ENCODE peak calls at places on chromosomes 1 and 21, in six cellular contexts. M is progenitor cell of endocrine pancreas, H is ovary, Q is nephron progenitor cell, W is Panc1, P is Calu3. O is an unnamed sample.
A peak's percentile ranks its signal among the peaks of the same experiment; 100 is the strongest.

GRCh38 chr21:31909153-31909771 is 36.4 kb downstream of the HUNK start:
- DNase-seq in M (no peak), H (peak; percentile 17), Q (peak; percentile 47), W (no peak), P (no peak), O (no peak)

GRCh38 chr1:89953072-89953626 is 41.8 kb upstream of the ZNF326 start:
- DNase-seq in M (no peak), H (no peak), Q (peak; percentile 9), W (peak; percentile 59), P (peak; percentile 80), O (peak; percentile 46)

GRCh38 chr1:53022179-53022578 is 39.8 kb upstream of the PODN start:
- DNase-seq in M (no peak), H (no peak), Q (no peak), W (no peak), P (no peak), O (no peak)

GRCh38 chr1:53390261-53390660 is 62.4 kb upstream of the LRP8 start:
- DNase-seq in M (no peak), H (no peak), Q (no peak), W (no peak), P (no peak), O (no peak)

GRCh38 chr1:19814681-19815503 is at the start of gene RNF186:
- DNase-seq in M (no peak), H (no peak), Q (no peak), W (no peak), P (peak; percentile 75), O (no peak)

GRCh38 chr1:25641931-25642611 is 25.5 kb downstream of the MAN1C1 start:
- DNase-seq in M (no peak), H (no peak), Q (no peak), W (no peak), P (no peak), O (peak; percentile 66)

GRCh38 chr1:206682111-206682510 is 2.6 kb upstream of the MAPKAPK2 start:
- DNase-seq in M (no peak), H (no peak), Q (no peak), W (no peak), P (no peak), O (no peak)

GRCh38 chr1:42322577-42322976 is 12.5 kb downstream of the FOXJ3 start:
- DNase-seq in M (no peak), H (no peak), Q (no peak), W (no peak), P (no peak), O (no peak)

GRCh38 chr1:19469004-19469403 is 16.3 kb downstream of the CAPZB start:
- DNase-seq in M (no peak), H (no peak), Q (no peak), W (no peak), P (no peak), O (no peak)

DNA sequence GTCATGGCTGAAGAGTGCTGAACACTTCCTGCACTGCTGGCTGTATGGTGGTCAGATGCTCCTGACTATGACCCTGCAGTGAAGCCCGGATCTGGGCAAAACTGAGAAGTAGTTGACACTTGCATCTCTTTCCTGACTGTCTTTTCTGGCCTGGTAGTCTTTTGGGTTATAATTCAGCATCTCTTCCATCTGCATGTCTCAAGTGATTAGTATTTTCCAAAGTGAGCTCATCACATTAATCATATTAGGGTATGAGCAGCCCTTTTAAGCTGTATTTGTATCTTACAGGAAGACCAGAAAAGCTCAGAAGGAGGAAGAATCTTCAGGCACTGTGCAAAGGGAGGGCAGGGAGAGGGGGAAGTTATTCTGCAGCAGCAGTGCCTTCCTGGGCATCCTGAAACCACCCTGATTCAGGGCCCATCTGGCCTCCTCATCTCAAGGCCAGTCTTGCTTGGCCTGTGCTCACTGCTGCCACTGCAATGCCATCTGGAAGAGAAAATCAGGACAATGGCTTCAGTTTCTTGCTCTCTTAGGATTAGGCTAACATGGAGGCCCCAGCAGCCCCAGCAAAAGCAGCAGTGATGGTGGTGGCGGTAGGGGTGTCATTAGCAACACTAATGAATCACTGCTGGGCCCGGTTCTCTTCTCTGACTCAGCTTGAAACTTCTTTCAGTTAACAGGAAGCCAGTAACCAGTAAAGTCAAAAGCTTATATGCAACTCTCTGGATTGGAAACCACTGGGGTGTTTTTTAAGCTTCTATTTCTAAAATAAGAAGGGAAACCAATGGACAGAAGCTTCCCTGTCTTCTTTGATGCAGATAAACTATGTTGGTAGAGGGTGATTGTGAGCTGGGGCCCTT is 63.3 kb upstream of the WDR26 start:
- DNase-seq in M (no peak), H (no peak), Q (no peak), W (peak; percentile 81), P (peak; percentile 60), O (no peak)
- TF ChIP-seq CTCF in M (no peak), H (no peak), Q (no peak), W (no peak), P (no peak), O (no peak)

GRCh38 chr1:201546093-201546492 is 7.2 kb downstream of the NAV1 start:
- DNase-seq in M (no peak), H (no peak), Q (no peak), W (no peak), P (peak; percentile 52), O (no peak)
- TF ChIP-seq CTCF in M (peak; percentile 28), H (no peak), Q (no peak), W (no peak), P (peak; percentile 26), O (no peak)

DNA sequence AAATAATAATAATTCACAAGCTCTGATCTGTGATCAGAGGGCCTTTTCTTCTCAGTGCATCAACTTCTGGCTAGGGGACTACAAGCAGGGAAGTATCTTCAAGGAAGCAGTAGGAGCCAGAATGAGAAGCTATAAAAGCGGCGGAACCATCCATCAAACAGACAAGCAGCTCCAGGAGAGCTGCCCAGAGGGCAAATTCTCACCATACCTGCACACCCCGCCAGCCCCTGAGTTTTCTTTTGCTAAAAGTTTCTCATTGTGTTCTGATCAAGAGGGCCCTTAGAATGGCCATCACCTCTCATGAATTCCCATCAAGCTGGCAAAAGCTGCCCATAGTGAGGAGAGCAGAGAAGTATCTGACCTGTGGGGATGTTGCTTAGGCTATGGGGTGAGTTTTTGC is 99.5 kb downstream of the SMYD2 start:
- DNase-seq in M (no peak), H (no peak), Q (peak; percentile 49), W (no peak), P (no peak), O (no peak)
- TF ChIP-seq CTCF in M (no peak), H (no peak), Q (no peak), W (no peak), P (no peak), O (no peak)

GRCh38 chr1:237011432-237011831 is 7.2 kb upstream of the MT1HL1 start:
- DNase-seq in M (no peak), H (no peak), Q (no peak), W (no peak), P (no peak), O (no peak)
- TF ChIP-seq CTCF in M (no peak), H (no peak), Q (no peak), W (no peak), P (no peak), O (no peak)

GRCh38 chr1:2108877-2109580 is 58.8 kb downstream of the PRKCZ start:
- DNase-seq in M (no peak), H (no peak), Q (no peak), W (no peak), P (no peak), O (no peak)

GRCh38 chr1:2109581-2110021 is 59.4 kb downstream of the PRKCZ start:
- DNase-seq in M (no peak), H (no peak), Q (no peak), W (no peak), P (no peak), O (no peak)

GRCh38 chr1:2106681-2107405 is 56.6 kb downstream of the PRKCZ start:
- DNase-seq in M (no peak), H (no peak), Q (no peak), W (no peak), P (no peak), O (no peak)

GRCh38 chr1:2107586-2108212 is 57.5 kb downstream of the PRKCZ start:
- DNase-seq in M (no peak), H (no peak), Q (no peak), W (no peak), P (no peak), O (no peak)

DNA sequence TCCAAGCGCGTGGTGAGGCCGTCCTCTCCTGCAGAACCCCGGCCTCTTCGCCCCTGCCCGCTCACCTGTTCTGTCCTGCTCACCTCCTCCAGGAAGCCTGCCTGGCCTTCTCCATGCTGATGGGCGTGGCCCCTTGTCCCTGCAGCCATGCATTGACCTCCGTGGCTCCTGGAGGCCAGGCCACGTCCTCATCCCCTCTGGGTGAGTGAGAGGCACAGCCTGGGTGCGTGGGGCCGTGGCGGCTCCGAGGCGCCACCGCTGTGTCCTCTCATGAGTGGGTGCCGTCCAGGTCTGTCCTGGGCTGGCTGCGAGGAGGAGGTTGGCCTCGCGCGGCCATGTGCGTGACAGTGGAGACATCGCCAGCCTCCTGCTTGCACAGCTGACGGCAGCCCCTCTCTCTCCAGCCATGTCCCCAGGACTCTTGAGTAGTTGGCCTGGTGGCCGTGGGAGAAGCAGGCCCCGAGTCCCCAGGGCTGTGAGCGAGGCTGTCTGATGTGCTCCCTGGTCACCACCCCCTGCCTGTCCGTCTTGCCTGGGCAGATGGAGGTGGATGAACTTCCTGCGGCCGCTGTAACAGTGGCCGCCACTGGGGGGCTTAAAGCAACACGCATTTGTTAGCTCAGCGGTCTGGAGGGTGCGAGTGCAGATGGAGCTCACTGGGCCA is 58.1 kb downstream of the PRKCZ start:
- DNase-seq in M (no peak), H (no peak), Q (peak; percentile 68), W (no peak), P (no peak), O (no peak)
- TF ChIP-seq CTCF in M (peak; percentile 54), H (no peak), Q (peak; percentile 56), W (peak; percentile 79), P (no peak), O (peak; percentile 27)

O was measured in AG09319.